ENCODE peak calls at places on chromosomes 5 and 9, in seven cellular contexts. One of them, this sample, is unnamed.

GRCh38 chr5:126416266-126416925 is 6.8 kb upstream of the GRAMD2B start:
- DNase-seq in sigmoid colon: no peak
- DNase-seq in HCT116: no peak
- DNase-seq in gastrocnemius medialis: no peak
- DNase-seq in heart left ventricle: no peak
- DNase-seq in NB4: no peak
- DNase-seq in esophagus squamous epithelium: no peak
- DNase-seq in this sample: no peak

GRCh38 chr9:108184941-108185340 is 670.8 kb downstream of the ACTL7B start:
- DNase-seq in heart left ventricle: no peak
- DNase-seq in gastrocnemius medialis: no peak
- DNase-seq in HCT116: no peak
- DNase-seq in sigmoid colon: no peak
- DNase-seq in NB4: no peak
- DNase-seq in esophagus squamous epithelium: no peak
- DNase-seq in this sample: peak

GRCh38 chr9:34123682-34124081 is 2.8 kb downstream of the DCAF12 start:
- DNase-seq in sigmoid colon: peak
- DNase-seq in NB4: peak
- DNase-seq in gastrocnemius medialis: no peak
- DNase-seq in HCT116: no peak
- DNase-seq in esophagus squamous epithelium: no peak
- DNase-seq in heart left ventricle: peak
- DNase-seq in this sample: no peak

GRCh38 chr5:97101189-97101910 is 41.1 kb downstream of the LIX1 start:
- DNase-seq in NB4: no peak
- DNase-seq in heart left ventricle: no peak
- DNase-seq in HCT116: no peak
- DNase-seq in sigmoid colon: no peak
- DNase-seq in gastrocnemius medialis: no peak
- DNase-seq in esophagus squamous epithelium: no peak
- DNase-seq in this sample: no peak

GRCh38 chr5:1552469-1553255 is 28.9 kb upstream of the LPCAT1 start:
- DNase-seq in esophagus squamous epithelium: no peak
- DNase-seq in gastrocnemius medialis: no peak
- DNase-seq in heart left ventricle: peak
- DNase-seq in HCT116: no peak
- DNase-seq in NB4: no peak
- DNase-seq in sigmoid colon: peak
- DNase-seq in this sample: no peak

GRCh38 chr5:74529101-74529500 is 111.4 kb downstream of the ENC1 start:
- DNase-seq in NB4: no peak
- DNase-seq in HCT116: no peak
- DNase-seq in gastrocnemius medialis: no peak
- DNase-seq in heart left ventricle: no peak
- DNase-seq in sigmoid colon: no peak
- DNase-seq in esophagus squamous epithelium: no peak
- DNase-seq in this sample: no peak

GRCh38 chr5:56673171-56673570 is 142.2 kb upstream of the MAP3K1 start:
- DNase-seq in heart left ventricle: peak
- DNase-seq in NB4: peak
- DNase-seq in sigmoid colon: no peak
- DNase-seq in gastrocnemius medialis: no peak
- DNase-seq in esophagus squamous epithelium: no peak
- DNase-seq in HCT116: no peak
- DNase-seq in this sample: no peak

GRCh38 chr5:180596115-180596667 is 4.9 kb upstream of the SCGB3A1 start:
- DNase-seq in NB4: no peak
- DNase-seq in esophagus squamous epithelium: no peak
- DNase-seq in heart left ventricle: no peak
- DNase-seq in HCT116: no peak
- DNase-seq in sigmoid colon: no peak
- DNase-seq in gastrocnemius medialis: no peak
- DNase-seq in this sample: no peak

GRCh38 chr5:88672644-88673493 is 210.1 kb downstream of the MEF2C start:
- DNase-seq in sigmoid colon: no peak
- DNase-seq in NB4: peak
- DNase-seq in esophagus squamous epithelium: no peak
- DNase-seq in HCT116: no peak
- DNase-seq in heart left ventricle: no peak
- DNase-seq in gastrocnemius medialis: no peak
- DNase-seq in this sample: no peak

GRCh38 chr5:44952376-44952775 is 143.6 kb downstream of the MRPS30 start:
- DNase-seq in heart left ventricle: no peak
- DNase-seq in HCT116: peak
- DNase-seq in esophagus squamous epithelium: no peak
- DNase-seq in NB4: peak
- DNase-seq in sigmoid colon: no peak
- DNase-seq in gastrocnemius medialis: no peak
- DNase-seq in this sample: no peak

GRCh38 chr5:107867266-107867665 is 196.5 kb upstream of the EFNA5 start:
- DNase-seq in heart left ventricle: no peak
- DNase-seq in esophagus squamous epithelium: no peak
- DNase-seq in sigmoid colon: no peak
- DNase-seq in gastrocnemius medialis: no peak
- DNase-seq in NB4: no peak
- DNase-seq in HCT116: no peak
- DNase-seq in this sample: no peak

GRCh38 chr5:77326986-77327734 is 116.7 kb downstream of the PDE8B start:
- DNase-seq in HCT116: no peak
- DNase-seq in NB4: no peak
- DNase-seq in esophagus squamous epithelium: no peak
- DNase-seq in gastrocnemius medialis: no peak
- DNase-seq in sigmoid colon: no peak
- DNase-seq in heart left ventricle: no peak
- DNase-seq in this sample: no peak

GRCh38 chr5:60395712-60396329 is 304.1 kb downstream of the DEPDC1B start:
- DNase-seq in esophagus squamous epithelium: no peak
- DNase-seq in HCT116: no peak
- DNase-seq in sigmoid colon: no peak
- DNase-seq in gastrocnemius medialis: no peak
- DNase-seq in NB4: no peak
- DNase-seq in heart left ventricle: no peak
- DNase-seq in this sample: no peak

GRCh38 chr5:180639743-180640300 is 9.6 kb downstream of the FLT4 start:
- DNase-seq in esophagus squamous epithelium: no peak
- DNase-seq in sigmoid colon: peak
- DNase-seq in gastrocnemius medialis: no peak
- DNase-seq in HCT116: no peak
- DNase-seq in NB4: no peak
- DNase-seq in heart left ventricle: peak
- DNase-seq in this sample: no peak

GRCh38 chr9:94937214-94937903 is 210.9 kb downstream of the AOPEP start:
- DNase-seq in gastrocnemius medialis: no peak
- DNase-seq in esophagus squamous epithelium: no peak
- DNase-seq in NB4: peak
- DNase-seq in sigmoid colon: no peak
- DNase-seq in heart left ventricle: no peak
- DNase-seq in HCT116: no peak
- DNase-seq in this sample: peak

GRCh38 chr5:111083323-111083722 is 8.8 kb upstream of the WDR36 start:
- DNase-seq in gastrocnemius medialis: no peak
- DNase-seq in HCT116: no peak
- DNase-seq in sigmoid colon: no peak
- DNase-seq in esophagus squamous epithelium: no peak
- DNase-seq in NB4: no peak
- DNase-seq in heart left ventricle: no peak
- DNase-seq in this sample: no peak

GRCh38 chr5:109225695-109226094 is 184.1 kb downstream of the PJA2 start:
- DNase-seq in HCT116: no peak
- DNase-seq in sigmoid colon: no peak
- DNase-seq in NB4: no peak
- DNase-seq in gastrocnemius medialis: no peak
- DNase-seq in esophagus squamous epithelium: no peak
- DNase-seq in heart left ventricle: no peak
- DNase-seq in this sample: no peak

DNA sequence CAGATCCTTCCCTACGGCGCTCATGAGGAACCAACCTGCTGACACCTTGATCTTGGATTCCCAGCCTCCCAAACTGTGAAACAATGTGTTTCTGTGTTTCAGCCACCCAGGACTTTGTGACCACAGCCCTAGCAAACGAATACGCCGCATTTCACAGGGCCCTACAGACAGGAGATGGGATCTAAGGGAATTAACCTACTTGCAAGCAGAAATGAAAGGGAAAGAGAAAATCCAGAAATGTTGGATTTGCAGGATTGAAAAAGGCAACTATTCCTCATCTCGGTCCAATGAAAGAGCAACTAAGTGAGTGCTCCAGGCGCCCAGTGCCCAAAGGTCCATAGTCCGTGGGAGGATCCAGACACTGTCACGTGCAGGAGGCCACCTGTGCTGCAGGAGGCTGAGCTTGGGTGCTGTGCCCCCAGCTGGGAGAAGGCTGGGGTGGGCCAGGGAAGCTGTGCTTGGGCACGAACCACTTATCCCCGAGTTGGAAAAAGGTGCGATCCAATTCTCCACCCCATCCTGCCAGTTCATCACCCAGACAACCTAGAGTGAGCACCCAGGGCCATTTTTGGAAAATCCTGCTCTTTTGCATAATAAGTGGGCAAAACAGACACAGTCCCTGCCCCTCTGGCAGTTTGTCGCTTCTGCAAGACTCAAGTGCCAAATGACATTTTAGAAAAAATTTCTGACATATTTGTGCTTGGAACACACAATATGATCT is 177.9 kb downstream of the C9orf50 start:
- DNase-seq in esophagus squamous epithelium: no peak
- DNase-seq in gastrocnemius medialis: no peak
- DNase-seq in sigmoid colon: no peak
- DNase-seq in HCT116: no peak
- DNase-seq in NB4: no peak
- DNase-seq in heart left ventricle: no peak
- DNase-seq in this sample: no peak
- TF ChIP-seq POLR2A in esophagus squamous epithelium: no peak
- TF ChIP-seq POLR2A in gastrocnemius medialis: no peak
- TF ChIP-seq POLR2A in sigmoid colon: no peak
- TF ChIP-seq POLR2A in HCT116: no peak
- TF ChIP-seq POLR2A in NB4: no peak
- TF ChIP-seq POLR2A in heart left ventricle: no peak
- TF ChIP-seq POLR2A in this sample: no peak

GRCh38 chr5:169911448-169912212 is 68.7 kb downstream of the INSYN2B start:
- DNase-seq in gastrocnemius medialis: no peak
- DNase-seq in heart left ventricle: no peak
- DNase-seq in NB4: no peak
- DNase-seq in sigmoid colon: no peak
- DNase-seq in HCT116: no peak
- DNase-seq in esophagus squamous epithelium: no peak
- DNase-seq in this sample: no peak
- TF ChIP-seq POLR2A in gastrocnemius medialis: no peak
- TF ChIP-seq POLR2A in heart left ventricle: no peak
- TF ChIP-seq POLR2A in NB4: no peak
- TF ChIP-seq POLR2A in sigmoid colon: no peak
- TF ChIP-seq POLR2A in HCT116: no peak
- TF ChIP-seq POLR2A in esophagus squamous epithelium: no peak
- TF ChIP-seq POLR2A in this sample: no peak

DNA sequence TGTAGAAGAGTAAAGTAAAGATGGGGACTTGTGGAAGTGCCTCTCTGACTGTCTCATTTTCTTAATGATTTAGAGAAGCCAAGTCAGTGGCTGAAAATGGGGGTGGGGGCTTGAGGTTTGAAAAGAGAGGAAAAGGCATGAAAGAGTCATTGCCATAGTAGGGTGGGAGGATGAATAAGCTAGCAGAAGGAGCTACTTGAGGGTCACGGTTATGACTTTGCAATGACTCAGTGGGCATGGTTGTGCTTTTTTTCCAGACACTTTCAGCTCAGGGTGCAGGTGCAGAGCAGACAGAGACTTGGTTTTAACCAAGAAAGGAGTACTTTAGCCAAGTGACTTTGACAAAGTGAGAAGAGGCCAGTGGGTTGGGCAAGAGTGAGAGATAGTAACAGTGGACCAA is 117.8 kb downstream of the PTTG1 start:
- DNase-seq in esophagus squamous epithelium: no peak
- DNase-seq in sigmoid colon: no peak
- DNase-seq in heart left ventricle: no peak
- DNase-seq in HCT116: no peak
- DNase-seq in gastrocnemius medialis: no peak
- DNase-seq in NB4: no peak
- DNase-seq in this sample: no peak
- TF ChIP-seq POLR2A in esophagus squamous epithelium: no peak
- TF ChIP-seq POLR2A in sigmoid colon: no peak
- TF ChIP-seq POLR2A in heart left ventricle: no peak
- TF ChIP-seq POLR2A in HCT116: no peak
- TF ChIP-seq POLR2A in gastrocnemius medialis: no peak
- TF ChIP-seq POLR2A in NB4: no peak
- TF ChIP-seq POLR2A in this sample: no peak

DNA sequence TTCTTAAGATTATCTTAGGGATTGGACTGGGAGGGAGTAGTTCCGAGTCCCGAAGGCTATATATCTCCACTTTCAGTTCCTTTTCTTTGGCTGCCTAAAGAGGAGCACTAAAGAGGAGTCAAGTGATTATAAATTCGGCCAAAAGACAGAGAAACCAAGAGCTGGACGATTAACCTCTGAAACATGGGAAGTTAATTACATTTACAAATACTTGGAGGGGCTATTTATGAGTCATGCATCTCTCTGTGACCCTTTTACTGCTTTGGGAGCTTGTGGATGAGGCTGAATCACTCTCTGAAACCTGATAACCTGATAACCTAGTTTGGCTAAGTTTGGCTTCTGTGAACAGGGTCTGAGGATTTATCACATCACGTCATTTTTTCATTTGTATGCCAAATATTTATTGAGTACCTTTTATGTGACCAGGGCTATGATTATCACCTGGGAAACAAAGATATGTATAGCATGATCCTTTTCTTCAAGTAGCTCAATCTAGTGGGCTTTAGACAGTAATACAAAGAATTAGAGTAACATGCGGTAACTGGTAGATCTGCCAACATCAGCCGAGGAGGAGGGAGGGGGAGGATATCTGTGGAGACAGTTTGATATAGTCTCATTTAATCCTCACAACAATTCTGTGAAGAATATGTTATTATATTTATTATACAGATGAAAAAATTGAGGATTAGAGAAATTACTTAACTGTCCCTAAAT is 180.9 kb downstream of the CD180 start:
- DNase-seq in HCT116: no peak
- DNase-seq in sigmoid colon: no peak
- DNase-seq in NB4: no peak
- DNase-seq in esophagus squamous epithelium: no peak
- DNase-seq in heart left ventricle: no peak
- DNase-seq in gastrocnemius medialis: no peak
- DNase-seq in this sample: no peak
- TF ChIP-seq POLR2A in HCT116: no peak
- TF ChIP-seq POLR2A in sigmoid colon: no peak
- TF ChIP-seq POLR2A in NB4: no peak
- TF ChIP-seq POLR2A in esophagus squamous epithelium: no peak
- TF ChIP-seq POLR2A in heart left ventricle: no peak
- TF ChIP-seq POLR2A in gastrocnemius medialis: no peak
- TF ChIP-seq POLR2A in this sample: no peak

DNA sequence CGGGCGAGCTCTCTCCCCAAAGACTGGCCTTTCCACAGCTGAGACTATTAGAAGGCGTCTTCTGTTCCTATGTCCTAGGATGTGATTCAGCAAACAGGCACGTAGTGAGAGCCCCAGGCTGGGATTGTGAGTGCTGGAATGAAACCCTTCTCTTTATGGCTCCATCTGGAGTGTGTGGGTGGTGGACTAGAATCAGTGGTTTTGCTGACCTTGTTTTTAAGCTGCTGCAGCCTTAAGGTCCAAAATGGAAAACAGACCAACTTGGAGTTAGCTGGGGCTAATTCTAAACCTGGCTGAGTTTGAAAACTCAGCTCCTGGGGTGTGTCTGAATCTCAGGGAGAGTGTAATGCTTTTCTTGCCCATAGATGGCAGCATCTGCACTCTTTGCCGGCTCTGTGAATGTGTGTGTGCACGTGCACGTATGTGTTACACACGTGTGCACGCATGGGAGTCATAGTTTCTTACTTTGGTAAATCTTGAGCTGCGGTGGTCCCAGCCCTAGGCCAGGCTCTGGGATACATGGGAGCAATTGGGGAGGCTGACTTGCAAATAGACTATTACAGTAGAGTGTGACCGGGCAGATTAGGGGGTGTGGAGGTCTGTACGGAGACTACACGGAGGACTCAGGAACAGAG is 10.7 kb downstream of the GSN start:
- DNase-seq in esophagus squamous epithelium: no peak
- DNase-seq in NB4: peak
- DNase-seq in HCT116: peak
- DNase-seq in sigmoid colon: peak
- DNase-seq in gastrocnemius medialis: peak
- DNase-seq in heart left ventricle: peak
- DNase-seq in this sample: peak
- TF ChIP-seq POLR2A in esophagus squamous epithelium: no peak
- TF ChIP-seq POLR2A in NB4: no peak
- TF ChIP-seq POLR2A in HCT116: no peak
- TF ChIP-seq POLR2A in sigmoid colon: no peak
- TF ChIP-seq POLR2A in gastrocnemius medialis: peak
- TF ChIP-seq POLR2A in heart left ventricle: peak
- TF ChIP-seq POLR2A in this sample: no peak

This sample was measured in H54.